ENCODE peak calls at places on chromosomes 11 and 22, in four cellular contexts. One of them, this sample, is unnamed.

GRCh38 chr22:31650391-31650790 is 11.6 kb downstream of the PISD start:
- DNase-seq in CD4-positive, CD25-positive, alpha-beta regulatory T cell: no peak
- DNase-seq in upper lobe of right lung: no peak
- DNase-seq in cardiac muscle cell: peak
- DNase-seq in this sample: no peak

GRCh38 chr11:124724854-124725718 is 14.7 kb upstream of the NRGN start:
- DNase-seq in CD4-positive, CD25-positive, alpha-beta regulatory T cell: no peak
- DNase-seq in upper lobe of right lung: peak
- DNase-seq in cardiac muscle cell: no peak
- DNase-seq in this sample: no peak

GRCh38 chr11:420911-421321 is 6.1 kb upstream of the SIGIRR start:
- DNase-seq in CD4-positive, CD25-positive, alpha-beta regulatory T cell: no peak
- DNase-seq in upper lobe of right lung: no peak
- DNase-seq in cardiac muscle cell: no peak
- DNase-seq in this sample: no peak

GRCh38 chr22:49966716-49967332 is 6.3 kb downstream of the PIM3 start:
- DNase-seq in CD4-positive, CD25-positive, alpha-beta regulatory T cell: no peak
- DNase-seq in upper lobe of right lung: peak
- DNase-seq in cardiac muscle cell: peak
- DNase-seq in this sample: no peak

GRCh38 chr22:27919222-27919942 is at the start of gene PITPNB:
- DNase-seq in CD4-positive, CD25-positive, alpha-beta regulatory T cell: peak
- DNase-seq in upper lobe of right lung: peak
- DNase-seq in cardiac muscle cell: peak
- DNase-seq in this sample: peak

GRCh38 chr11:126990716-126991480 is 9.7 kb downstream of the KIRREL3 start:
- DNase-seq in CD4-positive, CD25-positive, alpha-beta regulatory T cell: no peak
- DNase-seq in upper lobe of right lung: no peak
- DNase-seq in cardiac muscle cell: no peak
- DNase-seq in this sample: no peak

GRCh38 chr11:69088676-69089146 is 40.0 kb downstream of the TPCN2 start:
- DNase-seq in CD4-positive, CD25-positive, alpha-beta regulatory T cell: peak
- DNase-seq in upper lobe of right lung: no peak
- DNase-seq in cardiac muscle cell: peak
- DNase-seq in this sample: peak

GRCh38 chr11:34155057-34155758 is 49.8 kb downstream of the NAT10 start:
- DNase-seq in CD4-positive, CD25-positive, alpha-beta regulatory T cell: no peak
- DNase-seq in upper lobe of right lung: no peak
- DNase-seq in cardiac muscle cell: no peak
- DNase-seq in this sample: no peak

GRCh38 chr22:47691152-47691895 is 928.9 kb downstream of the TBC1D22A start:
- DNase-seq in CD4-positive, CD25-positive, alpha-beta regulatory T cell: no peak
- DNase-seq in upper lobe of right lung: no peak
- DNase-seq in cardiac muscle cell: no peak
- DNase-seq in this sample: no peak

GRCh38 chr11:3684787-3685186 is 13.6 kb upstream of the CHRNA10 start:
- DNase-seq in CD4-positive, CD25-positive, alpha-beta regulatory T cell: no peak
- DNase-seq in upper lobe of right lung: no peak
- DNase-seq in cardiac muscle cell: no peak
- DNase-seq in this sample: no peak

GRCh38 chr11:1706634-1707400 is 9.8 kb downstream of the KRTAP5-6 start:
- DNase-seq in CD4-positive, CD25-positive, alpha-beta regulatory T cell: no peak
- DNase-seq in upper lobe of right lung: no peak
- DNase-seq in cardiac muscle cell: peak
- DNase-seq in this sample: no peak

GRCh38 chr22:47249370-47249928 is 487.0 kb downstream of the TBC1D22A start:
- DNase-seq in CD4-positive, CD25-positive, alpha-beta regulatory T cell: no peak
- DNase-seq in upper lobe of right lung: no peak
- DNase-seq in cardiac muscle cell: no peak
- DNase-seq in this sample: no peak

GRCh38 chr22:47030143-47030641 is 267.7 kb downstream of the TBC1D22A start:
- DNase-seq in CD4-positive, CD25-positive, alpha-beta regulatory T cell: no peak
- DNase-seq in upper lobe of right lung: no peak
- DNase-seq in cardiac muscle cell: no peak
- DNase-seq in this sample: no peak

GRCh38 chr22:24402460-24403192 is 24.8 kb upstream of the ADORA2A start:
- DNase-seq in CD4-positive, CD25-positive, alpha-beta regulatory T cell: no peak
- DNase-seq in upper lobe of right lung: no peak
- DNase-seq in cardiac muscle cell: peak
- DNase-seq in this sample: no peak

GRCh38 chr11:27882066-27882697 is 181.9 kb upstream of the BDNF start:
- DNase-seq in CD4-positive, CD25-positive, alpha-beta regulatory T cell: no peak
- DNase-seq in upper lobe of right lung: no peak
- DNase-seq in cardiac muscle cell: no peak
- DNase-seq in this sample: no peak

GRCh38 chr22:50260801-50261614 is 475 bp downstream of the MAPK12 start:
- DNase-seq in CD4-positive, CD25-positive, alpha-beta regulatory T cell: no peak
- DNase-seq in upper lobe of right lung: no peak
- DNase-seq in cardiac muscle cell: peak
- DNase-seq in this sample: no peak

DNA sequence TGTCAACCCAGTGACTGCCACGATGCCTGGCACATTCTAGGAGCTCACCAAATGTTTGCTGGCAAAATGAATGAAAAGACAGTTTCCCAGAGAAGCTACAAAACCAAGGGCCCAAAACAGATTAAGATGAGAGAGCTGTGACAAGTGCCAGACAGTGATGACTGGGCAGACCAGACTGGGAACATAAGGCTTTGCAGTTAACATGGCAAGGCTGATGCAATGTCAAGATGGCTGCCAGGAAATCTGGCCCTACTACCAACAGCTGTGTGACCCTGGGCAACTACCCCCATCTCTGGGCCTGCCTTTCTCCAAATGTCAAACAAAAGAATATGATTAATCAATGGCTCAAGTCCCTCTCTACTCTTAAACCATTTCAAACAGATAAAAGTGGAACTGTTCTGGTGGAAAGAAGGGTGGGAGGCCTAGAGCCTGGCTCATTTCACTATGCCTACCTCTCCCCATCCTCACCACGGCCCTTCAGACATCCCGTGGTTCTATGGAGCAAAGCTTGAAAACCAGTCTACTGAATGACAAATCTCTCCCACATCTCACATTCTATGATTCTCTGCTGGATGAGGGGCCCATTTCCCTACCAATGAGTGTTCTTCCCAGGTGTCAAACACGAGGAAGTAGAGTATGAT is 12.8 kb downstream of the AP1B1 start:
- DNase-seq in CD4-positive, CD25-positive, alpha-beta regulatory T cell: no peak
- DNase-seq in upper lobe of right lung: no peak
- DNase-seq in cardiac muscle cell: no peak
- DNase-seq in this sample: no peak
- H3K27ac ChIP-seq in CD4-positive, CD25-positive, alpha-beta regulatory T cell: no peak
- H3K27ac ChIP-seq in upper lobe of right lung: no peak
- H3K27ac ChIP-seq in cardiac muscle cell: no peak
- H3K27ac ChIP-seq in this sample: no peak

GRCh38 chr11:92406472-92406871 is 181.9 kb downstream of the FAT3 start:
- DNase-seq in CD4-positive, CD25-positive, alpha-beta regulatory T cell: no peak
- DNase-seq in upper lobe of right lung: no peak
- DNase-seq in cardiac muscle cell: no peak
- DNase-seq in this sample: no peak

GRCh38 chr11:92397356-92397755 is 172.7 kb downstream of the FAT3 start:
- DNase-seq in CD4-positive, CD25-positive, alpha-beta regulatory T cell: no peak
- DNase-seq in upper lobe of right lung: no peak
- DNase-seq in cardiac muscle cell: no peak
- DNase-seq in this sample: no peak

GRCh38 chr11:92396133-92396532 is 171.5 kb downstream of the FAT3 start:
- DNase-seq in CD4-positive, CD25-positive, alpha-beta regulatory T cell: no peak
- DNase-seq in upper lobe of right lung: no peak
- DNase-seq in cardiac muscle cell: no peak
- DNase-seq in this sample: no peak

GRCh38 chr11:92399702-92400101 is 175.1 kb downstream of the FAT3 start:
- DNase-seq in CD4-positive, CD25-positive, alpha-beta regulatory T cell: no peak
- DNase-seq in upper lobe of right lung: no peak
- DNase-seq in cardiac muscle cell: no peak
- DNase-seq in this sample: no peak

DNA sequence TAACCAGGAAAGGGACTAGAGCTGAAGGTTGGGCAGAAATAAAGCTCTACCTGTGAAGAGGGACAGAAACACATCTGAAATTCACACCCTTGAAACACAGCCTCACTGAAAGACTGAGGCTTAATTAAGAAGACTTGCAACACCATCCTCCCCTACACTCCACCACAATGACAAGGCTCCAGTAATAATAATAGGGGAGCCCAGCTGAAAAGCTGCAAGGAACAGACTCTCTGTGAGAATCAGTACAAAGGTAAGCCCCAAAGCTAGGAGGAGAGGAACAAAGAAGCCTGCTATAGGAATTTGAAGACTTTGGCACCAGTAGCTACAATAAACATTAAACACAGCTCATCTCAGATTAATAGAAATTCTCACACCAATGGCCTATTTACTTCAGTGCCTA is 176.9 kb downstream of the FAT3 start:
- DNase-seq in CD4-positive, CD25-positive, alpha-beta regulatory T cell: no peak
- DNase-seq in upper lobe of right lung: no peak
- DNase-seq in cardiac muscle cell: no peak
- DNase-seq in this sample: no peak
- H3K4me3 ChIP-seq in CD4-positive, CD25-positive, alpha-beta regulatory T cell: no peak
- H3K4me3 ChIP-seq in upper lobe of right lung: no peak
- H3K4me3 ChIP-seq in cardiac muscle cell: no peak
- H3K4me3 ChIP-seq in this sample: no peak

GRCh38 chr11:19225123-19225522 is 15.6 kb downstream of the E2F8 start:
- DNase-seq in CD4-positive, CD25-positive, alpha-beta regulatory T cell: no peak
- DNase-seq in upper lobe of right lung: no peak
- DNase-seq in cardiac muscle cell: no peak
- DNase-seq in this sample: no peak

GRCh38 chr11:19226378-19227195 is 14.2 kb downstream of the E2F8 start:
- DNase-seq in CD4-positive, CD25-positive, alpha-beta regulatory T cell: no peak
- DNase-seq in upper lobe of right lung: no peak
- DNase-seq in cardiac muscle cell: no peak
- DNase-seq in this sample: no peak

GRCh38 chr11:19228956-19229355 is 11.8 kb downstream of the E2F8 start:
- DNase-seq in CD4-positive, CD25-positive, alpha-beta regulatory T cell: no peak
- DNase-seq in upper lobe of right lung: no peak
- DNase-seq in cardiac muscle cell: no peak
- DNase-seq in this sample: no peak

GRCh38 chr11:19229671-19230070 is 11.1 kb downstream of the E2F8 start:
- DNase-seq in CD4-positive, CD25-positive, alpha-beta regulatory T cell: no peak
- DNase-seq in upper lobe of right lung: no peak
- DNase-seq in cardiac muscle cell: no peak
- DNase-seq in this sample: no peak

GRCh38 chr11:19225599-19225998 is 15.1 kb downstream of the E2F8 start:
- DNase-seq in CD4-positive, CD25-positive, alpha-beta regulatory T cell: no peak
- DNase-seq in upper lobe of right lung: no peak
- DNase-seq in cardiac muscle cell: no peak
- DNase-seq in this sample: no peak
- H3K27ac ChIP-seq in CD4-positive, CD25-positive, alpha-beta regulatory T cell: no peak
- H3K27ac ChIP-seq in upper lobe of right lung: no peak
- H3K27ac ChIP-seq in cardiac muscle cell: no peak
- H3K27ac ChIP-seq in this sample: no peak

GRCh38 chr11:122697636-122698167 is 42.2 kb downstream of the UBASH3B start:
- DNase-seq in CD4-positive, CD25-positive, alpha-beta regulatory T cell: peak
- DNase-seq in upper lobe of right lung: no peak
- DNase-seq in cardiac muscle cell: peak
- DNase-seq in this sample: no peak
- H3K4me3 ChIP-seq in CD4-positive, CD25-positive, alpha-beta regulatory T cell: peak
- H3K4me3 ChIP-seq in upper lobe of right lung: no peak
- H3K4me3 ChIP-seq in cardiac muscle cell: no peak
- H3K4me3 ChIP-seq in this sample: no peak